ENCODE peak calls at places on chromosome 11, in nine cellular contexts. A is astrocyte, E is heart right ventricle, Y is astrocyte of the spinal cord, K is mammary epithelial cell, O is NB4, N is AG09309, M is mesenchymal stem cell, R is body of pancreas. T is an unnamed sample.

GRCh38 chr11:103433380-103433779 is 324.2 kb downstream of the DYNC2H1 start:
- DNase-seq in E (no peak), K (peak), A (peak), N (peak), Y (peak), O (no peak), R (no peak), M (peak), T (peak)

GRCh38 chr11:6301096-6301495 is 19.2 kb downstream of the CAVIN3 start:
- DNase-seq in O (no peak), E (no peak), K (no peak), R (no peak), Y (no peak), N (no peak), A (no peak), M (no peak), T (no peak)

GRCh38 chr11:62269654-62270278 is at the start of gene SCGB2A2:
- DNase-seq in E (no peak), R (no peak), M (no peak), O (no peak), A (no peak), K (peak), Y (no peak), N (no peak), T (no peak)

GRCh38 chr11:48001438-48002021 is 21.2 kb downstream of the PTPRJ start:
- DNase-seq in Y (peak), A (peak), K (no peak), R (no peak), N (peak), M (peak), E (no peak), O (no peak), T (peak)

GRCh38 chr11:61362542-61362875 is 335 bp downstream of the TMEM138 start:
- DNase-seq in K (no peak), E (no peak), O (peak), R (peak), N (no peak), A (peak), Y (peak), M (peak), T (no peak)

GRCh38 chr11:113974741-113975470 is at the start of gene HTR3A:
- DNase-seq in M (peak), N (no peak), E (peak), K (no peak), O (peak), R (peak), Y (no peak), A (no peak), T (no peak)

GRCh38 chr11:62507023-62507422 is 39.6 kb downstream of the AHNAK start:
- DNase-seq in N (no peak), R (no peak), Y (no peak), M (no peak), E (no peak), K (no peak), O (no peak), A (no peak), T (no peak)

GRCh38 chr11:111459506-111460270 is 52.5 kb downstream of the BTG4 start:
- DNase-seq in R (no peak), M (no peak), O (no peak), E (no peak), A (no peak), N (no peak), Y (no peak), K (no peak), T (no peak)

GRCh38 chr11:14409891-14410290 is 50.9 kb upstream of the RRAS2 start:
- DNase-seq in O (no peak), R (no peak), E (no peak), K (peak), M (no peak), Y (no peak), A (no peak), N (no peak), T (no peak)

GRCh38 chr11:2837096-2837601 is 48.4 kb downstream of the CDKN1C start:
- DNase-seq in R (peak), A (no peak), M (peak), O (peak), Y (no peak), K (no peak), N (no peak), E (peak), T (no peak)

GRCh38 chr11:93570759-93571413 is 27.7 kb upstream of the SMCO4 start:
- DNase-seq in R (peak), A (peak), E (peak), M (peak), O (peak), K (peak), Y (peak), N (peak), T (peak)

GRCh38 chr11:108592591-108593213 is 866 bp downstream of the EXPH5 start:
- DNase-seq in R (peak), M (peak), O (peak), K (peak), N (no peak), A (no peak), E (peak), Y (no peak), T (no peak)

GRCh38 chr11:71076021-71076420 is 176.4 kb downstream of the SHANK2 start:
- DNase-seq in R (no peak), N (no peak), K (no peak), M (peak), E (no peak), Y (no peak), O (no peak), A (no peak), T (no peak)

GRCh38 chr11:82906236-82906635 is 4.7 kb downstream of the DDIAS start:
- DNase-seq in K (peak), N (peak), A (peak), E (no peak), Y (peak), O (peak), R (no peak), M (peak), T (no peak)

GRCh38 chr11:65120831-65121230 is 1.1 kb downstream of the FAU start:
- DNase-seq in Y (no peak), K (no peak), M (no peak), N (no peak), R (no peak), E (no peak), A (no peak), O (no peak), T (no peak)

GRCh38 chr11:124762077-124762623 is at the start of gene ESAM:
- DNase-seq in E (peak), A (no peak), R (peak), O (no peak), K (no peak), Y (no peak), M (no peak), N (no peak), T (no peak)

GRCh38 chr11:114880458-114880857 is 202.1 kb downstream of the NXPE2 start:
- DNase-seq in E (no peak), M (no peak), R (no peak), N (no peak), K (no peak), A (no peak), O (no peak), Y (no peak), T (no peak)

GRCh38 chr11:57647368-57647767 is 2.3 kb downstream of the YPEL4 start:
- DNase-seq in O (no peak), R (no peak), Y (no peak), N (no peak), M (no peak), E (no peak), K (no peak), A (no peak), T (no peak)

GRCh38 chr11:57649826-57650738 is at the start of gene YPEL4:
- DNase-seq in O (peak), E (peak), K (peak), Y (peak), R (no peak), N (no peak), M (peak), A (peak), T (peak)

GRCh38 chr11:57646756-57647303 is 2.9 kb downstream of the YPEL4 start:
- DNase-seq in N (no peak), Y (no peak), R (no peak), E (no peak), K (no peak), M (no peak), A (no peak), O (no peak), T (no peak)

GRCh38 chr11:57648791-57649735 is 649 bp downstream of the YPEL4 start:
- DNase-seq in Y (no peak), R (no peak), M (peak), E (no peak), A (no peak), O (no peak), K (no peak), N (no peak), T (no peak)

DNA sequence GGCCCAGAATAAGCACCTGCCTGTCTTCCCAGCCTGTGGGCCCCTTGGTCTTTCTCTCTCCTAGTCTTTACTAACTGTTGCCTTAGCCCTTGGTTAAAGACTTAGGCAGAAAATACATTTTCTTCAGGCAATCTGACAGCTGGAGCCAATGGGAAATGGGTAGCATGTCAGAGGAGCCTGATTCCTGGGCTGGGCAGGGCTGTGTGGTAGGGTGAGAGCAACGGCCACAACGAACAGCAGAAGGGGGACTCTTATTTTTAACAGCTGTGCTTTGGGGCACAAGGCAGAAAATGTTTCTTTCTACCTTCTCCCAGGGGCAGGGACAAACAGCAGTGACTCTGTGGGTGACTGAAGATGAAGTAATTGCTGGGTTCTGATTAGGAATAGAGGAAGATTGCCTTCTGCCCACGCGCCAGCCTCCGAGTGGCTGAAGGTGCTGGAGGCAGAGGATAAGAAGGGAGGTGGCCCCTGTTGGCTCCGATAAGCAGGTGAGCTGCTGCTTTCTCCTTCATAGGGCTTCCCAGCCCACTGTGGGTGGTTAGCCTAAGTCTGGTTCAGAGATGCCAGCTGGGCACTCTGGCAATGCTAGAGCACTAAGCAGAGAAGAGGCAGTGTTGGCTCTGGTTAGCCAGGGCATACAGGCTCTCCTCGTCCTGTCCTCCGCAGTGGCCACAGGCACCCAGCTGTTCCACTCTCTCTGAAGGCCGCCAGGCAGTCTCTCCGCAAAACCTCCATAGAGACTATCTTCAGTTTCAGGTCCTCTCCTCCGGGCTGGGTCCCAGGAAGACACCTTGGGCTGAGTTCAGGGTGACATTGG is 1.5 kb downstream of the YPEL4 start:
- DNase-seq in M (peak), Y (no peak), A (no peak), K (no peak), N (no peak), E (no peak), R (no peak), O (peak), T (no peak)
- H3K4me3 ChIP-seq in M (peak), Y (no peak), A (no peak), K (no peak), N (peak), E (peak), R (no peak), O (no peak), T (peak)

DNA sequence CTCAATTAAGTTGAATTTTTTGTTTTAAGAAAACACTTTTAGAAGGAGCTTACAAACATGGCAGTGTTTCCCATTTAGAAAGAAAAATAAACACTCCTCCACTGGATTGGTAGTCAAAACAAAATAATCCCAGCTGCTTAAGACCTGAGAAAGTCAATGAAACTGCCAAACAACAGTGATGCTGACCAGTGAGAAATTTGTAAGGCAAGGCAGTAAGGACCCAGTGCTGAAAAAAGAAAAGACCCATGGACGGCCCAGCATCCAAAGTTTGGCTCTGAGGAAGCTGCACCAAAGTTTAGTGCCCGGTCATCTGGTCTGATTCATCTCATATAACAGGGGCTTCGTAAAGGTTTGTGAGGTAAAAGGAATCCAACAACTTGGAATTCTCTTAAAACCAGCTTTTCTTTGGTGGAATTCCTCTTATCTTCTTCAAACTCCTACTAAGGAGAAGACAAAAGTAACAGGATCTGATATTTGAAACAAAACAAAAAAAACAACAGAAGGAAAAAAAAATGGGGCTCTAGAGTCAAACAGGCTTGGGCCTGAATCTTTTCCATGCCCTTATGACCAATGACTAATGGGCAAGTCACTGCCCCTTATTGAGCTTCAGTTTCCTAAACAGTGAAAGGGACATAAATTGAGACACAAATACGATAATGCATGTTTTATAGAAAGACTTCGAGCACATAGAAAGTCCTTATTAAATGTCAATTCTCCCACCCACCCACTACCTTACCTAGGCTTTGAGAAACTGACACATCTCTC is 383.0 kb upstream of the NARS2 start:
- DNase-seq in O (no peak), M (peak), Y (peak), E (no peak), N (peak), K (peak), R (no peak), A (peak), T (no peak)
- H3K4me3 ChIP-seq in O (no peak), M (no peak), Y (no peak), E (no peak), N (no peak), K (no peak), R (no peak), A (no peak), T (no peak)

GRCh38 chr11:18721576-18722292 is 4.3 kb downstream of the IGSF22 start:
- DNase-seq in Y (peak), O (peak), R (peak), N (no peak), A (peak), K (peak), M (peak), E (peak), T (no peak)

GRCh38 chr11:18720811-18721575 is 5.0 kb downstream of the IGSF22 start:
- DNase-seq in K (peak), M (peak), Y (peak), A (peak), O (no peak), R (peak), N (no peak), E (peak), T (no peak)

GRCh38 chr11:18723991-18724390 is 2.0 kb downstream of the IGSF22 start:
- DNase-seq in N (no peak), R (no peak), O (no peak), M (no peak), K (no peak), A (no peak), Y (no peak), E (no peak), T (no peak)

GRCh38 chr11:18722293-18722637 is 3.7 kb downstream of the IGSF22 start:
- DNase-seq in N (no peak), K (no peak), Y (no peak), R (no peak), M (no peak), A (no peak), E (no peak), O (no peak), T (no peak)

DNA sequence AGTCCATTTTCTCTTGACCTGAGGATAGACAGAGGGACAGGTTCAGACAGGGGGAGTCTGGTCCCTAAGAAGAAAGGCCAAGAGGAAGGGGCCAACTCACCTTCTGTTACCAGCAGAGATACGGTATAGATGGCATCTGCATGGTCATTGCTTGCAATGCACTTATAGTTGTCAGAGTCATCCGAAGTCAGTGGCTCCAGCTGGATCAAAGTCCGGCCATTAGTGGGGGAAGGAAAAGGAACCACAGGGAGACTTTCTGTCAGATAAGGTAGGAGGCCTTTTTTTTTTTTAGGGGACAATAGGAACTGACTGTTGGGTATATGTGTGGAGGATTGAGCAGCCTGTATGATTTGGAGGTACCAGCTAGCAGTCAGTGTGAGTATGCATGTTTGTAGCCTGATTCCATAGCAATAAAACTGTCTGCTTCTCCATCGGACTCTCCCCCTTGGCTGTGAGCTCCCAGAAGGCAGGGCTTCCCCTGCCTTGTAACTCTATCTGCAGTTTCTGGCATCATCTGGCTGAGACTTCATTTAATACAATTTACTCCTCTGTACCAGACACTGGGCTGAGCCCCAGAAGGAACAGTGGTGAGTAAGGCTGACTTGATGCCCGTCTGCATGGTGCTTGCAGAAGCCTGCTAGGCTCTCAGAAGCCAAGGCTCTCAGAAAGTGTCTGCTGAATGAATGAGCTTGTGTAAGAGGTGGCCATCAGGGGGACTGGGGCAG is 5.7 kb downstream of the IGSF22 start:
- DNase-seq in R (no peak), A (no peak), Y (peak), N (peak), O (no peak), E (no peak), K (peak), M (no peak), T (no peak)
- H3K4me3 ChIP-seq in R (no peak), A (no peak), Y (no peak), N (no peak), O (no peak), E (peak), K (no peak), M (peak), T (no peak)

DNA sequence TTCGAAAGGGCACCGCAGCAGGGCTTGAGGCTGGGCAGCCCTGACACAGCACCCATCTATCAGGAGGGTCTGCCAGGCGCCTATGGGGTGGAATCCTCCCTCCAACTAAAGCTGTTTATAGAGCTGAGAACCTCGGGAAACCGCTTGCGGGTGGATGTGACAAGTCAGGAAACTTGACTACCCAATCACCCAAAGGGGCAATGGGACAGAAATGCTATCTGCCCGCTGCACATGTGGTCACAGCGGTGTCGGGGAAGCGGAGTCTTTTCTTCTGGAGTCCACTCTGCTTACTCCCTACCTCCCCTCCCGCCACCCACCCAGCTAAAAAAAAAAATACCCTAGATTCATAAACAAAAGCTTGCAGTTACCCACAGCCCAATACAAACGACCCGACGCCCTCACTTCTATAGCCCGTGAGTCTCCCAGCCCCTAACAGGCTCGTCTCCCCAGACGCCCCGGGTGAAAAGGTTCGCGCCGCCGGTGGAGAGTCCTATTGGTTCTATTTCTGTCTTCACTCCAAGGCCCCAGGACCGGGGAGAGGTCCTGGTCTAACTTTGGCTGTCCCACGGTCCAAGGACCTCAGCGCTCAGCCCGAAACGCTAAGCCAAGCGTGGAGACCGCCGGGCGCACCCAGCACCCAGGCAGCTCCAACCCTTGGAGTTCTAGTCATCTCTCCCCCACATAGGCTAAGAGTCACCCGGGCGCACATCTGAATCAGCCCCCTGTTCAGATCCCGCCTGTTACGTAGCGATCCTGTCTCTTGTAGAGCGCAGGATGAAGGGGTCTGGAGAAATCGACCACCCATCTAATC is 1.4 kb downstream of the TRPC6 start:
- DNase-seq in M (peak), N (no peak), Y (no peak), A (no peak), R (no peak), K (peak), E (no peak), O (no peak), T (no peak)
- H3K4me3 ChIP-seq in M (peak), N (peak), Y (peak), A (peak), R (peak), K (no peak), E (peak), O (no peak), T (peak)

GRCh38 chr11:19558189-19558986 is 154.2 kb upstream of the NAV2 start:
- DNase-seq in K (no peak), A (no peak), R (no peak), E (no peak), Y (no peak), N (no peak), O (no peak), M (no peak), T (no peak)

GRCh38 chr11:19557720-19558140 is 154.9 kb upstream of the NAV2 start:
- DNase-seq in R (peak), O (peak), E (peak), M (peak), A (peak), K (peak), N (peak), Y (peak), T (no peak)

GRCh38 chr11:19555266-19555665 is 157.4 kb upstream of the NAV2 start:
- DNase-seq in K (no peak), O (no peak), R (no peak), N (no peak), M (no peak), Y (no peak), E (no peak), A (no peak), T (no peak)

GRCh38 chr11:19559746-19560145 is 152.9 kb upstream of the NAV2 start:
- DNase-seq in Y (no peak), A (no peak), O (no peak), K (no peak), E (no peak), R (no peak), N (no peak), M (no peak), T (no peak)

DNA sequence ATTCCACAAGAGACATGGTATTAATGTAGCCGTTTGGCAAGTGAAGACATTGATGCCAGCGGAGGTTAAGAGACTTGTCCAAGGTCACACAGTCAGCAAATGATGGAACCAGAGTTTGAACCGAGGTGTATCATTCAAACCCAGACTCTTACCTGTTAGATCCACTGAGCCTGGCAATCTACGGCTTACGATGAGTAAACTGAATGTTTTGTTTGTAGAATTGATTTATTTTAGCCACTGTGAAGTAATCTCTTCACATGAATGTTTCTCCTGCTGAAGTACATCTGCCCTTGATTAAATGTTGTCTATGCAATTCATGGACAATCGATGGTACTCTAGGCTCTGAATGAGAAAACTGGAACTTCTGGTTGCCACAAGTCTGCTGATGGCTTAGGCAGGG is 155.5 kb upstream of the NAV2 start:
- DNase-seq in M (no peak), K (no peak), A (no peak), O (no peak), R (no peak), Y (no peak), E (no peak), N (no peak), T (no peak)
- H3K4me3 ChIP-seq in M (no peak), K (no peak), A (no peak), O (no peak), R (no peak), Y (no peak), E (no peak), N (no peak), T (no peak)

T was measured in skeletal muscle cell.